ENCODE peak calls at places on chromosomes 11 and 22, in six cellular contexts. M is lower lobe of right lung, K is ascending aorta, O is K562, C is psoas muscle, H is body of pancreas. V is an unnamed sample.
A peak's percentile ranks its signal among the peaks of the same experiment; 100 is the strongest.

GRCh38 chr22:50620861-50621490 is 7.0 kb downstream of the ARSA start:
- DNase-seq in M (no peak), K (no peak), O (no peak), C (no peak), H (no peak), V (no peak)

GRCh38 chr11:108959124-108959761 is 294.4 kb downstream of the DDX10 start:
- DNase-seq in M (no peak), K (no peak), O (no peak), C (no peak), H (no peak), V (no peak)

GRCh38 chr11:94728541-94728940 is 39.6 kb upstream of the AMOTL1 start:
- DNase-seq in M (no peak), K (no peak), O (no peak), C (no peak), H (no peak), V (no peak)

GRCh38 chr11:19846654-19847330 is 134.2 kb downstream of the NAV2 start:
- DNase-seq in M (no peak), K (no peak), O (no peak), C (no peak), H (no peak), V (no peak)

GRCh38 chr11:122795281-122795680 is 43.0 kb upstream of the CRTAM start:
- DNase-seq in M (no peak), K (no peak), O (no peak), C (no peak), H (no peak), V (no peak)

GRCh38 chr11:3947084-3947483 is 91.6 kb downstream of the STIM1 start:
- DNase-seq in M (no peak), K (peak; percentile 67), O (no peak), C (no peak), H (peak; percentile 38), V (no peak)

GRCh38 chr11:1302041-1302460 is 7.4 kb downstream of the TOLLIP start:
- DNase-seq in M (no peak), K (peak; percentile 45), O (no peak), C (no peak), H (peak; percentile 4), V (no peak)

GRCh38 chr11:62539238-62539925 is 7.2 kb downstream of the AHNAK start:
- DNase-seq in M (no peak), K (peak; percentile 85), O (peak; percentile 36), C (peak; percentile 88), H (peak; percentile 49), V (peak; percentile 89)

GRCh38 chr11:62880231-62880802 is 379 bp upstream of the SLC3A2 start:
- DNase-seq in M (peak; percentile 71), K (peak; percentile 86), O (no peak), C (peak; percentile 60), H (peak; percentile 62), V (peak; percentile 72)

GRCh38 chr22:40908895-40909294 is 42.3 kb upstream of the RBX1 start:
- DNase-seq in M (no peak), K (no peak), O (no peak), C (no peak), H (no peak), V (no peak)

GRCh38 chr11:121131656-121132055 is 30.6 kb downstream of the TECTA start:
- DNase-seq in M (no peak), K (no peak), O (no peak), C (no peak), H (no peak), V (no peak)

GRCh38 chr11:9280655-9281301 is 15.6 kb upstream of the DENND5A start:
- DNase-seq in M (no peak), K (no peak), O (no peak), C (no peak), H (peak; percentile 42), V (no peak)

GRCh38 chr22:50274311-50274710 is 4.1 kb upstream of the MAPK11 start:
- DNase-seq in M (no peak), K (no peak), O (peak; percentile 29), C (peak; percentile 55), H (peak; percentile 71), V (no peak)

GRCh38 chr11:11964774-11965150 is 43.7 kb downstream of the DKK3 start:
- DNase-seq in M (no peak), K (no peak), O (no peak), C (no peak), H (no peak), V (no peak)

GRCh38 chr11:15157181-15157580 is 42.5 kb downstream of the INSC start:
- DNase-seq in M (no peak), K (no peak), O (no peak), C (no peak), H (no peak), V (no peak)

GRCh38 chr11:20671856-20672546 is 2.6 kb downstream of the NELL1 start:
- DNase-seq in M (no peak), K (no peak), O (peak; percentile 19), C (no peak), H (no peak), V (no peak)

GRCh38 chr11:129933866-129934265 is 38.5 kb upstream of the NFRKB start:
- DNase-seq in M (no peak), K (no peak), O (no peak), C (no peak), H (no peak), V (no peak)

GRCh38 chr11:115701284-115701875 is 197.2 kb upstream of the CADM1 start:
- DNase-seq in M (no peak), K (no peak), O (no peak), C (no peak), H (no peak), V (no peak)

GRCh38 chr22:27008454-27008853 is 351.1 kb downstream of the MIAT start:
- DNase-seq in M (no peak), K (no peak), O (no peak), C (no peak), H (no peak), V (no peak)

GRCh38 chr22:31659246-31659645 is 2.8 kb downstream of the PISD start:
- DNase-seq in M (no peak), K (no peak), O (no peak), C (no peak), H (no peak), V (no peak)

GRCh38 chr11:133545199-133545709 is 13.0 kb upstream of the OPCML start:
- DNase-seq in M (no peak), K (no peak), O (no peak), C (no peak), H (no peak), V (no peak)
- H3K4me1 ChIP-seq in M (no peaks in the 10 kb centered on the region), K (no peaks in the 10 kb centered on the region), O (no peaks in the 10 kb centered on the region), C (no peaks in the 10 kb centered on the region), H (no peaks in the 10 kb centered on the region), V (no peaks in the 10 kb centered on the region)

GRCh38 chr11:75429902-75430691 is 2.9 kb downstream of the KLHL35 start:
- DNase-seq in M (peak; percentile 85), K (peak; percentile 83), O (no peak), C (peak; percentile 74), H (peak; percentile 68), V (no peak)

GRCh38 chr11:75432911-75433321 is at the start of gene KLHL35:
- DNase-seq in M (no peak), K (no peak), O (peak; percentile 41), C (peak; percentile 16), H (no peak), V (no peak)

GRCh38 chr11:75430692-75431532 is 2.1 kb downstream of the KLHL35 start:
- DNase-seq in M (no peak), K (no peak), O (no peak), C (peak; percentile 10), H (no peak), V (no peak)

GRCh38 chr11:75433443-75433842 is 440 bp upstream of the KLHL35 start:
- DNase-seq in M (no peak), K (no peak), O (no peak), C (peak; percentile 9), H (no peak), V (no peak)

DNA sequence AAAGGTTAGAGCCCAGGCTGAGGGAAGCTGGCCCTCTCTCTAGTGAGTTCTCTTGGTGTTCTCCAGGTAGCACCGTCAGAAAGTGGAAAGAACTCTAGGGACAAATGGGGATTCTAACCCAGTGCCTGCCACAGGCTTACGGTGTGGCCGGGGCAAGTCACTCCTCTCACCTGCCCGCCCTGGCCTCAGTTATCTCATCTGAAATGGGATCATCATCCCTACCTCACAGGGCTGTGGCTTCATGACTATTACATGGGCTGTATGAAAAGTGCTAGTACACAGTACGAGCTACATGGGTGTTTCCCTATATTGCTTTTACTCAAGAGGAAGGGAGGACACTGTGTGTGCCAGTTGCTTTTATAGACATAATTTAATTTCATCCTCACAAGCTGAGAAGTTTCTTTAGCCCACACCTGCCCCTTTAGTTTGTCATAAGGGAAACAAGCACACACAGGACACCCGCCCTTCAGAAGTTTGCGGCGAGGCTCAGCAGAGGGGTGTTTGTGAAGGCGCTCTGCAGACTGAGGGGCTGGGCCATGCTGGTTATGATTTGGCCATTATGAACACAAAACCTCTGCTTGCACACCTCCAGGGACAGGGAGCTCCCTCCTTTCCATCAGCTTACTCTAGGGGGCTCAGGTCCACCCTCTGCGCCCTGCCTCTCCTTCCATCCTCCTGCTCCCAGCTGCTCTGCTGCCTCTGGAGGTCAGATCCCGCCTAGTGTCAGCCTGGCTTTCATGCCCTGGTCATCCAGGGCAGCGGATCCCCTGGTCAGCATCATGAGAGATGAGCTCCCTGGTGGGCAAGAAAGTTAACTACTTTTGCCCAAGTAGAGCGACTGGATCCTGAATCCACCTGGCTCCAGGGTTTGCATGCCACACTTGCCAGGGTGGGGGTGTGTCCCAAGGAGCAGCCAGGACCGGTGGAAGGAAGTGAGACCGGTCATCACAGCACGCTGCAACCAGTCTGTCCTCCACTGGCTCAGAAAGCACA is 1.2 kb downstream of the KLHL35 start:
- DNase-seq in M (no peak), K (no peak), O (peak; percentile 29), C (peak; percentile 9), H (peak; percentile 19), V (no peak)
- H3K4me3 ChIP-seq in M (no peak overlapping the region), K (no peak overlapping the region), O (no peak overlapping the region), C (no peak overlapping the region), H (no peak overlapping the region), V (no peak overlapping the region)

GRCh38 chr11:132876301-132877071 is 655.8 kb downstream of the OPCML start:
- DNase-seq in M (no peak), K (no peak), O (no peak), C (no peak), H (no peak), V (no peak)
- TF ChIP-seq CTCF in M (no peak), K (no peak), O (no peak), C (no peak), H (no peak), V (no peak)

GRCh38 chr22:23222875-23223565 is 42.7 kb downstream of the BCR start:
- DNase-seq in M (peak; percentile 20), K (no peak), O (peak; percentile 67), C (no peak), H (no peak), V (no peak)
- H3K4me1 ChIP-seq in M (peaks cover 98% of the 10 kb centered on the region), K (peaks cover 14% of the 10 kb centered on the region), O (peaks cover 79% of the 10 kb centered on the region), C (peaks cover 39% of the 10 kb centered on the region), H (peaks cover 50% of the 10 kb centered on the region), V (peaks cover 78% of the 10 kb centered on the region)

DNA sequence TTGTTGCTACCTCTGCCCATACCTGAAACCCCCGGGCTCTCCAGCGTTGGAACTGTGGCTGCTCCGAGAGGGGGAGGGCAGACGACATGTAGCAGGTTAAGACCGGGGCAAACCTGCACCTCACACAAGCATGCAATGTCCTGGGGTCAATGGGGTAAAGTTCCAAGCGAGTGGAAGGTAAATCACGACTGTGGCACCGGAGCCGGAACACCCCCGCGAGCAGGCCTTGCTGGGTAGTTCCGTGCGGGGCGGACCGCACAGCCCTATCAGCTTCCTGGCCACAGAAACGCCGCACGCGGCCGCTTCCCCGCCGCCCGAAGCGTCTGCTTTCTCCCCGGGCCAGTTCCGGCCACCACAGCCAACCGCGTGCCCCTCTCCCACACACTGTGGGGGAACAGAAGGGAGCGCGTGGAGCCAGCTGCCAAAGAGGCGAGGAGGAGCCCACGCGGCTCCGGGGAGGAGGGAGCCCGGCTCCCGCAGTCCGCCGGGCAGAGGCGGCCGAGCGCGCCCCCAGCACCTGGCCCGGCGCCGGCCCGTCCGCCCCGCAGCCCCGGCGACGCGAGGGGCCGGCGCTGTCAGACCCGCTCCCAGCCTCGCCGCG is 1.6 kb downstream of the SPTBN2 start:
- DNase-seq in M (no peak), K (no peak), O (peak; percentile 78), C (peak; percentile 39), H (peak; percentile 22), V (peak; percentile 50)
- H3K4me3 ChIP-seq in M (peak overlapping the region; percentile 55), K (peak overlapping the region; percentile 78), O (peak overlapping the region; percentile 51), C (peak overlapping the region; percentile 65), H (no peak overlapping the region), V (peak overlapping the region; percentile 62)